ENCODE peak calls at places on chromosomes 5 and 9, in eight cellular contexts. Q is WTC11; U is GM13976; Y is AG09309; J is CD8-positive, alpha-beta T cell; W is neural crest cell; L is foreskin fibroblast; T is left lung. S is an unnamed sample.

GRCh38 chr5:103041071-103041676 is 78.8 kb downstream of the GIN1 start:
- DNase-seq in Q (no peak), U (peak; percentile 41), Y (peak; percentile 21), J (no peak), W (no peak), L (peak; percentile 63), T (no peak), S (no peak)

GRCh38 chr9:34124103-34124502 is 2.4 kb downstream of the DCAF12 start:
- DNase-seq in Q (no peak), U (no peak), Y (no peak), J (no peak), W (no peak), L (no peak), T (no peak), S (no peak)

GRCh38 chr5:61467766-61468482 is 135.9 kb downstream of the ZSWIM6 start:
- DNase-seq in Q (no peak), U (no peak), Y (no peak), J (no peak), W (no peak), L (peak; percentile 9), T (no peak), S (no peak)

GRCh38 chr5:89994266-89994665 is 415.3 kb downstream of the CETN3 start:
- DNase-seq in Q (no peak), U (no peak), Y (no peak), J (no peak), W (no peak), L (peak; percentile 8), T (no peak), S (no peak)

GRCh38 chr5:3954189-3954588 is 358.6 kb downstream of the IRX1 start:
- DNase-seq in Q (no peak), U (no peak), Y (no peak), J (no peak), W (no peak), L (no peak), T (no peak), S (no peak)

GRCh38 chr9:107684224-107684623 is 194.7 kb upstream of the KLF4 start:
- DNase-seq in Q (no peak), U (no peak), Y (no peak), J (no peak), W (no peak), L (peak; percentile 69), T (no peak), S (no peak)

GRCh38 chr9:109072133-109072692 is 47.5 kb downstream of the TMEM245 start:
- DNase-seq in Q (no peak), U (no peak), Y (no peak), J (no peak), W (no peak), L (no peak), T (no peak), S (no peak)

GRCh38 chr9:3948826-3949578 is 350.9 kb downstream of the GLIS3 start:
- DNase-seq in Q (no peak), U (no peak), Y (peak; percentile 87), J (no peak), W (no peak), L (peak; percentile 64), T (no peak), S (no peak)

GRCh38 chr9:99490736-99491135 is 268.7 kb downstream of the SEC61B start:
- DNase-seq in Q (no peak), U (no peak), Y (no peak), J (no peak), W (no peak), L (peak; percentile 68), T (no peak), S (no peak)

GRCh38 chr9:136994180-136994884 is 2.0 kb downstream of the CLIC3 start:
- DNase-seq in Q (no peak), U (no peak), Y (no peak), J (no peak), W (no peak), L (no peak), T (no peak), S (no peak)

GRCh38 chr9:27524236-27524635 is at the start of gene IFNK:
- DNase-seq in Q (no peak), U (no peak), Y (no peak), J (no peak), W (no peak), L (no peak), T (no peak), S (no peak)

GRCh38 chr5:114101153-114101552 is 260.7 kb upstream of the KCNN2 start:
- DNase-seq in Q (no peak), U (no peak), Y (peak; percentile 16), J (no peak), W (no peak), L (peak; percentile 84), T (no peak), S (no peak)

GRCh38 chr5:159417170-159417569 is 86.9 kb upstream of the IL12B start:
- DNase-seq in Q (no peak), U (no peak), Y (no peak), J (no peak), W (no peak), L (no peak), T (no peak), S (no peak)

DNA sequence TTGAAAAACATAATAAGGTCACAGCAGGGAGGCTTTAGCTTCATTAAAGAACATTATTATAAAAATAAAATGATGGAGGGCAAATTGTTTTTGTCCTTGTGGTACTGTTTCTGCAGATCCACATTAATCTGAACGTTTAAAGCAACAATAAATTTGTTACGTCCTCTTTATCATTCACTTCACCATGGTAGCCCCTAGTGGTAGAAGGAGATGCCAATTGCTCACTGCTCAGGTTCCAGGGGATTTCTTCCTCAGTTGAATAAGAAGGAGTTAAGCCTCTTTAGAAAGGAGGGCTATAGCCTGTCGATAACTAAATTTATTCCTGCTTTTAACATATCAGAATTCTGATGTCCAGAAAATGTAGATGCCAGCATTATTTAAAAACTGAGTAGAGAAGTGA is 692.4 kb downstream of the PTPRD start:
- DNase-seq in Q (no peak), U (no peak), Y (no peak), J (no peak), W (no peak), L (no peak), T (no peak), S (no peak)
- TF ChIP-seq CTCF in Q (peak; percentile 26), U (no peak), Y (no peak), J (no peak), W (peak; percentile 53), L (no peak), T (no peak), S (peak; percentile 14)

DNA sequence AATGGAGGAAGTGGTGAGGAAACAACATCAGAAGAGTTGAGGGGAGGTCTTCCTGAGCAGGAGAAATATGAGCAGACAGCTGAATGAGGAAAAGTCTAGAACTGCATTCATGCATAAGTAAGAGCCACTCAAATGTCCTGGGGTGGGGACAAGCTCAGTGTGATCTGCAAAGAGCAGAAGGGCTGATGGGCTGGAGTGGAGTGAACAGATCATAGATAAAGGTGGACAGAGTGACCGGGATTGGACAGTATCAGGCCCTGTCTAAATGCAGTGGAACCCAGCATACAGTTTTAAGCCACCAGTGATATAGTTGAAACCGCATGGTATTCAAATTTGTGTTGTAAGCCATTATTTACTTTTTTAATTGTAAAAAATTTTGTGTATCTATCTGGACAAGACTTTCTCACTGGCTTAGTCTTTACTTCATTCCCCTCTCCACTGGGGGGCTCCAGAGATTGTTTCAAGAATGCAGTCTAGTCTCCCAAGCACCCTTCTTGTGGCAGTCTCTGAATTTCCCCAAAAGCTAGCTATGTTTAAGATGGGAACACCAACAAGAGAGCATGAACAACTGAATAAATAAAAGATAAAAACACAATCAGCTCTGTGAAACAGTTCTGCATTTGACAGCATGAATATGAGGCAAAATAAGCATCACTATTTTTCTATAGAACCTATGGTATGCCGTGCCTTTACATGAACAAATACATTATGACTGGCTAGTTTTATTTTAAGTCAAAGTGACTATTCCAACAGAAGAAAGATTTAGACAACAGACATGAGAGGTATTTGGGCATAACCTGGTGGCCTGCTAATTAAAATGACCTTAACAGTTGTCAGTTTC is 10.7 kb upstream of the STK32A start:
- DNase-seq in Q (peak; percentile 19), U (peak; percentile 41), Y (peak; percentile 16), J (no peak), W (no peak), L (peak; percentile 21), T (no peak), S (no peak)
- TF ChIP-seq CTCF in Q (peak; percentile 18), U (no peak), Y (peak; percentile 75), J (no peak), W (peak; percentile 66), L (peak; percentile 68), T (peak; percentile 59), S (peak; percentile 69)

DNA sequence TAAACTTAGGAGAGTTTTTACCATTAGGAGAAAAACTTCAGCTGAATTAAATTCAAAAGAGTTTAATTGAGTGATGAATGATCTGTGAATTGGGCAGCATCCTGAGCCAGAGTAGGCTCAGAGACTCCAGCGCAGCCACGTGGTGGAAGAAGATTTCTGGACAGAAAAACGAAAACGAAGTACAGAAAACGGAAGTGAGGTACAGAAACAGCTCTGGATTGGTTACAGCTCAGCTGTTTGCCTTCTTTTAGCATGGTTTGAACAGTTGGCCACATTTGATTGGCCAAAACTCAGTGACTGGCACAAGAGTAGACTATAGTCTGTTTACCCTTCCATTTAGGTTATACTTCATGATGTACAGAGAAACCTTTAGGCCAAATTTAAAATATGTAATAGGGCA is 69.2 kb upstream of the PLPP1 start:
- DNase-seq in Q (no peak), U (no peak), Y (no peak), J (no peak), W (no peak), L (peak; percentile 87), T (no peak), S (no peak)
- TF ChIP-seq CTCF in Q (no peak), U (no peak), Y (no peak), J (no peak), W (no peak), L (no peak), T (no peak), S (no peak)

DNA sequence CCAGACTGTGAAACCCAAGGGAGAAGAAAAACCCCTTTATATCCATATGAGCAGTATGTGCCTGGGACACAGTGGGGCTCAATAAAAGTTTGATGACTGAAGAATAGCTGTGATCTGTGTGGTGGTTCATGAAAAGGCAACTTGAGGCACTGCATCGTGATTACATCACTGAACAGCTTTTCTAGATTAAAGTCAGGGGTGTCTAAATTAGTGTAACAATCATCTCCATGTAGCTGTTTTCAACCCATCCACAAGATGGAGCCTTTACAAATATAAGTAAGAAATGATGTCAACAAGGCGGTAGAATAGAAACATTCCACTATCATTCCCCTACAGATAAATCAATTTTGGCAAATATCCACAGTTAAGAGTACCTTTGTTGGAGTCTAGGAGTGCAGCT is 55.5 kb downstream of the PRRC1 start:
- DNase-seq in Q (no peak), U (peak; percentile 24), Y (no peak), J (no peak), W (no peak), L (peak; percentile 31), T (no peak), S (no peak)
- TF ChIP-seq CTCF in Q (no peak), U (no peak), Y (peak; percentile 34), J (no peak), W (no peak), L (peak; percentile 11), T (peak; percentile 25), S (peak; percentile 24)